ENCODE peak calls at places on chromosome X, in six cellular contexts. Z is SJSA1, K is lower leg skin, Y is upper lobe of right lung, J is lower lobe of right lung, H is fibroblast of the aortic adventitia. V is an unnamed sample.

GRCh38 chrX:48834383-48834709 is 1.1 kb downstream of the PCSK1N start:
- DNase-seq in H (no peak), Z (no peak), Y (no peak), K (no peak), J (no peak), V (no peak)

GRCh38 chrX:19814240-19814639 is 73.2 kb downstream of the SH3KBP1 start:
- DNase-seq in Z (no peak), Y (no peak), K (no peak), J (peak; percentile 44), H (no peak), V (peak; percentile 15)

GRCh38 chrX:21723097-21723496 is 34.8 kb downstream of the SMPX start:
- DNase-seq in K (no peak), Z (no peak), Y (no peak), J (no peak), H (peak; percentile 34), V (no peak)

GRCh38 chrX:133218329-133218728 is at the start of gene TFDP3:
- DNase-seq in Z (no peak), K (no peak), H (no peak), J (no peak), Y (no peak), V (no peak)

GRCh38 chrX:153511784-153512500 is 5.5 kb upstream of the ATP2B3 start:
- DNase-seq in K (no peak), H (peak; percentile 25), J (no peak), Y (no peak), Z (no peak), V (no peak)

GRCh38 chrX:66638591-66639500 is at the start of gene EDA2R:
- DNase-seq in H (peak; percentile 87), K (no peak), Y (no peak), Z (peak; percentile 72), J (peak; percentile 34), V (no peak)

GRCh38 chrX:108362026-108362425 is 76.2 kb downstream of the COL4A6 start:
- DNase-seq in J (no peak), Z (no peak), Y (no peak), H (no peak), K (no peak), V (no peak)

GRCh38 chrX:148422531-148422930 is 77.9 kb upstream of the AFF2 start:
- DNase-seq in J (no peak), H (peak; percentile 68), Z (no peak), Y (no peak), K (no peak), V (no peak)

GRCh38 chrX:139936259-139936658 is 3.4 kb upstream of the ATP11C start:
- DNase-seq in J (no peak), K (no peak), Z (no peak), H (no peak), Y (no peak), V (no peak)

GRCh38 chrX:38220024-38220935 is at the start of gene SRPX:
- DNase-seq in K (peak; percentile 87), J (peak; percentile 34), Y (peak; percentile 59), H (peak; percentile 60), Z (peak; percentile 52), V (no peak)

GRCh38 chrX:132199941-132200340 is 19.3 kb downstream of the RAP2C start:
- DNase-seq in Y (no peak), J (no peak), Z (no peak), H (no peak), K (no peak), V (no peak)

GRCh38 chrX:152958047-152958446 is 35.9 kb downstream of the PNMA5 start:
- DNase-seq in Z (no peak), K (no peak), H (no peak), Y (no peak), J (no peak), V (no peak)

GRCh38 chrX:153029875-153030274 is 26.4 kb upstream of the PNMA3 start:
- DNase-seq in Z (no peak), Y (no peak), H (no peak), J (no peak), K (no peak), V (no peak)

GRCh38 chrX:153573999-153574398 is 24.9 kb downstream of the CCNQ start:
- DNase-seq in J (no peak), K (no peak), H (no peak), Y (no peak), Z (no peak), V (no peak)

GRCh38 chrX:66013195-66013816 is 26.6 kb downstream of the VSIG4 start:
- DNase-seq in H (no peak), Z (no peak), J (no peak), Y (no peak), K (no peak), V (no peak)

GRCh38 chrX:152913915-152914314 is 16.0 kb downstream of the ZNF185 start:
- DNase-seq in Z (no peak), H (no peak), J (no peak), K (no peak), Y (no peak), V (no peak)

GRCh38 chrX:24890677-24891076 is 125.1 kb downstream of the ARX start:
- DNase-seq in Z (no peak), K (no peak), H (no peak), Y (no peak), J (no peak), V (no peak)

GRCh38 chrX:31589503-31589902 is 517.7 kb upstream of the FTHL17 start:
- DNase-seq in Z (no peak), K (no peak), Y (no peak), H (no peak), J (no peak), V (no peak)

GRCh38 chrX:27575565-27575964 is 14.6 kb upstream of the DCAF8L2 start:
- DNase-seq in J (no peak), H (no peak), Z (no peak), Y (no peak), K (no peak), V (no peak)

GRCh38 chrX:104284407-104285000 is 29.8 kb upstream of the ESX1 start:
- DNase-seq in H (peak; percentile 7), Y (no peak), J (no peak), K (no peak), Z (no peak), V (no peak)

GRCh38 chrX:133745361-133745760 is 240.0 kb downstream of the GPC3 start:
- DNase-seq in H (no peak), K (no peak), Y (no peak), Z (no peak), J (no peak), V (no peak)

GRCh38 chrX:10048076-10048475 is 80.9 kb downstream of the CLDN34 start:
- DNase-seq in J (no peak), Y (no peak), Z (no peak), H (peak; percentile 34), K (peak; percentile 76), V (no peak)

GRCh38 chrX:74925210-74926088 is at the start of gene NEXMIF:
- DNase-seq in J (peak; percentile 46), Z (no peak), K (no peak), Y (no peak), H (no peak), V (no peak)

GRCh38 chrX:48490661-48491060 is 14.7 kb downstream of the FTSJ1 start:
- DNase-seq in Z (no peak), J (no peak), Y (no peak), H (no peak), K (no peak), V (no peak)

GRCh38 chrX:17375631-17376380 is 806 bp downstream of the NHS start:
- DNase-seq in Z (peak; percentile 43), H (peak; percentile 27), J (no peak), K (no peak), Y (peak; percentile 64), V (no peak)

GRCh38 chrX:17377047-17377692 is 2.2 kb downstream of the NHS start:
- DNase-seq in J (no peak), Z (peak; percentile 45), K (no peak), Y (peak; percentile 63), H (peak; percentile 51), V (no peak)

GRCh38 chrX:17376381-17377046 is 1.5 kb downstream of the NHS start:
- DNase-seq in Z (no peak), J (no peak), K (no peak), H (peak; percentile 9), Y (no peak), V (no peak)

GRCh38 chrX:17380221-17380620 is 5.2 kb downstream of the NHS start:
- DNase-seq in J (no peak), H (no peak), Y (no peak), Z (no peak), K (no peak), V (no peak)

GRCh38 chrX:17377795-17378194 is 2.8 kb downstream of the NHS start:
- DNase-seq in Z (no peak), K (no peak), H (no peak), Y (no peak), J (no peak), V (no peak)
- H3K4me3 ChIP-seq in Z (peak overlapping the region; percentile 56), K (no peak overlapping the region), H (peak overlapping the region; percentile 78), Y (peak overlapping the region; percentile 52), J (peak overlapping the region; percentile 58), V (peak overlapping the region; percentile 38)

GRCh38 chrX:12011075-12011474 is 127.2 kb upstream of the FRMPD4 start:
- DNase-seq in H (peak; percentile 5), K (no peak), J (no peak), Y (no peak), Z (peak; percentile 44), V (no peak)

GRCh38 chrX:12007881-12008280 is 130.4 kb upstream of the FRMPD4 start:
- DNase-seq in J (no peak), Y (no peak), Z (peak; percentile 56), H (peak; percentile 81), K (no peak), V (no peak)

GRCh38 chrX:12013220-12013619 is 125.1 kb upstream of the FRMPD4 start:
- DNase-seq in Z (peak; percentile 52), K (no peak), J (no peak), H (peak; percentile 46), Y (no peak), V (no peak)

DNA sequence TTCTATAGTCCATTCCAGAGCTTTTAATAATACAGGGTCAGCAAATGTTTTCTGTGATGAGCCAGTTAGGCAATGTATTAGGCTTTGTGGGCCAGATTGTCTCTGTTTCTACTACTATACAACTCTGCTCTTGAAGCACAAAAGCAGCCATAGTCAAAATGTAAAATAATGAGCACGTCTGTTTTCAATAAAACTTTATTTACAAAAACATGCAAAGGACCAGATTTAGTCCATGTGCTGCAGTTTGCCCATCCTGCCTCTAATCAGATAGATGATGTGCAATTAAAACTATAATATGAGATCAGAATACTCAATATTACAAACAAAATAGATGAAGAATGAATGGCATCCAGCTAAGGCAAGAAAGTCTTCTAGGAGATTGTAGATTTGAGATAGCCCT is 127.8 kb upstream of the FRMPD4 start:
- DNase-seq in J (no peak), H (no peak), K (no peak), Z (no peak), Y (no peak), V (no peak)
- H3K4me3 ChIP-seq in J (no peak overlapping the region), H (no peak overlapping the region), K (no peak overlapping the region), Z (no peak overlapping the region), Y (no peak overlapping the region), V (no peak overlapping the region)

DNA sequence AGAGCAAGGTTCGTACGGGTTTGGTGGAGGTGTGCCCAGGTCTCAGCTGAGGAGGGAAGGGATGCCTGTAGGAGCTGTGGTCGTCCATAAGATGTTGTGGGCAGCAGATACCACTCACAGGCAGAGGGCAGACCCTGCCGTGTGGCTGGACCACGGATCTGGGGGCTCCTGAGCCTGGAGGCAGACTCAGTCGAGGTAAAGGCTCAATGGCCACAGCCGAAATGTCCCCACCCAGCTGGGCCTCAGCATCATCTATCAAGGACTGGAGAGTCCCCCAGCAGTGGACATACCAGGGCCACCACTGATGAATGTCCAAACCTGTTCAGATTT is 98.5 kb downstream of the DHRSX start:
- DNase-seq in K (no peak), Z (no peak), H (no peak), Y (no peak), J (no peak), V (no peak)
- H3K4me3 ChIP-seq in K (no peak overlapping the region), Z (no peak overlapping the region), H (no peak overlapping the region), Y (no peak overlapping the region), J (no peak overlapping the region), V (no peak overlapping the region)

GRCh38 chrX:142998447-142999208 is 27.1 kb upstream of the SPANXN4 start:
- DNase-seq in K (no peak), Y (no peak), J (no peak), H (no peak), Z (no peak), V (no peak)
- H3K4me3 ChIP-seq in K (no peak overlapping the region), Y (no peak overlapping the region), J (no peak overlapping the region), H (no peak overlapping the region), Z (no peak overlapping the region), V (no peak overlapping the region)

V was measured in gastrocnemius medialis.